ENCODE peak calls at places on chromosome 1, in five cellular contexts. One of them, this sample, is unnamed.

GRCh38 chr1:41144285-41144684 is 97.8 kb downstream of the SCMH1 start:
- DNase-seq in H9: no peak
- DNase-seq in mesenchymal stem cell: no peak
- DNase-seq in H1: no peak
- DNase-seq in neuronal stem cell: no peak
- DNase-seq in this sample: no peak

GRCh38 chr1:245873883-245874671 is 633.0 kb downstream of the SMYD3 start:
- DNase-seq in H9: no peak
- DNase-seq in mesenchymal stem cell: peak
- DNase-seq in H1: no peak
- DNase-seq in neuronal stem cell: no peak
- DNase-seq in this sample: no peak

GRCh38 chr1:200912737-200913407 is 18.2 kb downstream of the INAVA start:
- DNase-seq in H9: no peak
- DNase-seq in mesenchymal stem cell: no peak
- DNase-seq in H1: no peak
- DNase-seq in neuronal stem cell: no peak
- DNase-seq in this sample: no peak

GRCh38 chr1:169100208-169100882 is 6.1 kb upstream of the ATP1B1 start:
- DNase-seq in H9: no peak
- DNase-seq in mesenchymal stem cell: no peak
- DNase-seq in H1: no peak
- DNase-seq in neuronal stem cell: no peak
- DNase-seq in this sample: no peak

GRCh38 chr1:236494082-236494481 is 29.7 kb upstream of the LGALS8 start:
- DNase-seq in H9: no peak
- DNase-seq in mesenchymal stem cell: no peak
- DNase-seq in H1: no peak
- DNase-seq in neuronal stem cell: no peak
- DNase-seq in this sample: no peak

GRCh38 chr1:59696421-59697115 is 118.2 kb upstream of the HOOK1 start:
- DNase-seq in H9: no peak
- DNase-seq in mesenchymal stem cell: no peak
- DNase-seq in H1: no peak
- DNase-seq in neuronal stem cell: no peak
- DNase-seq in this sample: no peak

GRCh38 chr1:222310830-222311229 is 237.1 kb downstream of the HHIPL2 start:
- DNase-seq in H9: no peak
- DNase-seq in mesenchymal stem cell: peak
- DNase-seq in H1: no peak
- DNase-seq in neuronal stem cell: no peak
- DNase-seq in this sample: no peak

GRCh38 chr1:195965036-195965435 is 643.2 kb downstream of the KCNT2 start:
- DNase-seq in H9: no peak
- DNase-seq in mesenchymal stem cell: no peak
- DNase-seq in H1: no peak
- DNase-seq in neuronal stem cell: no peak
- DNase-seq in this sample: no peak

GRCh38 chr1:182601416-182601786 is 2.8 kb downstream of the RGS16 start:
- DNase-seq in H9: peak
- DNase-seq in mesenchymal stem cell: peak
- DNase-seq in H1: no peak
- DNase-seq in neuronal stem cell: peak
- DNase-seq in this sample: peak

GRCh38 chr1:224333309-224333926 is 3.4 kb upstream of the NVL start:
- DNase-seq in H9: no peak
- DNase-seq in mesenchymal stem cell: peak
- DNase-seq in H1: no peak
- DNase-seq in neuronal stem cell: no peak
- DNase-seq in this sample: peak

GRCh38 chr1:220592714-220593113 is 64.8 kb downstream of the MARK1 start:
- DNase-seq in H9: no peak
- DNase-seq in mesenchymal stem cell: no peak
- DNase-seq in H1: no peak
- DNase-seq in neuronal stem cell: no peak
- DNase-seq in this sample: no peak

GRCh38 chr1:231527586-231528174 is 789 bp upstream of the TSNAX start:
- DNase-seq in H9: no peak
- DNase-seq in mesenchymal stem cell: no peak
- DNase-seq in H1: no peak
- DNase-seq in neuronal stem cell: no peak
- DNase-seq in this sample: no peak

GRCh38 chr1:7588457-7588827 is 182.7 kb upstream of the VAMP3 start:
- DNase-seq in H9: no peak
- DNase-seq in mesenchymal stem cell: no peak
- DNase-seq in H1: no peak
- DNase-seq in neuronal stem cell: no peak
- DNase-seq in this sample: no peak

GRCh38 chr1:110035236-110035752 is 870 bp downstream of the STRIP1 start:
- DNase-seq in H9: no peak
- DNase-seq in mesenchymal stem cell: no peak
- DNase-seq in H1: no peak
- DNase-seq in neuronal stem cell: peak
- DNase-seq in this sample: no peak

GRCh38 chr1:152886090-152886489 is 8.0 kb downstream of the SMCP start:
- DNase-seq in H9: no peak
- DNase-seq in mesenchymal stem cell: no peak
- DNase-seq in H1: no peak
- DNase-seq in neuronal stem cell: no peak
- DNase-seq in this sample: no peak

GRCh38 chr1:27755286-27755685 is 17.7 kb upstream of the STX12 start:
- DNase-seq in H9: no peak
- DNase-seq in mesenchymal stem cell: no peak
- DNase-seq in H1: no peak
- DNase-seq in neuronal stem cell: no peak
- DNase-seq in this sample: no peak

GRCh38 chr1:162087574-162087973 is 18.1 kb downstream of the NOS1AP start:
- DNase-seq in H9: no peak
- DNase-seq in mesenchymal stem cell: no peak
- DNase-seq in H1: no peak
- DNase-seq in neuronal stem cell: no peak
- DNase-seq in this sample: no peak

GRCh38 chr1:73765551-73766233 is 432.3 kb downstream of the LRRIQ3 start:
- DNase-seq in H9: no peak
- DNase-seq in mesenchymal stem cell: no peak
- DNase-seq in H1: no peak
- DNase-seq in neuronal stem cell: no peak
- DNase-seq in this sample: no peak

GRCh38 chr1:75672528-75673393 is 51.7 kb upstream of the ACADM start:
- DNase-seq in H9: peak
- DNase-seq in mesenchymal stem cell: peak
- DNase-seq in H1: no peak
- DNase-seq in neuronal stem cell: no peak
- DNase-seq in this sample: peak

GRCh38 chr1:223030871-223031270 is 112.2 kb downstream of the TLR5 start:
- DNase-seq in H9: no peak
- DNase-seq in mesenchymal stem cell: no peak
- DNase-seq in H1: no peak
- DNase-seq in neuronal stem cell: no peak
- DNase-seq in this sample: no peak

GRCh38 chr1:114263343-114263742 is 109.7 kb upstream of the SYT6 start:
- DNase-seq in H9: no peak
- DNase-seq in mesenchymal stem cell: no peak
- DNase-seq in H1: no peak
- DNase-seq in neuronal stem cell: no peak
- DNase-seq in this sample: no peak

GRCh38 chr1:150626150-150626549 is 3.3 kb downstream of the ENSA start:
- DNase-seq in H9: no peak
- DNase-seq in mesenchymal stem cell: no peak
- DNase-seq in H1: no peak
- DNase-seq in neuronal stem cell: no peak
- DNase-seq in this sample: no peak

GRCh38 chr1:203628185-203628996 is 1.8 kb downstream of the ATP2B4 start:
- DNase-seq in H9: peak
- DNase-seq in mesenchymal stem cell: peak
- DNase-seq in H1: peak
- DNase-seq in neuronal stem cell: peak
- DNase-seq in this sample: peak

GRCh38 chr1:79042117-79042516 is 35.6 kb upstream of the ADGRL4 start:
- DNase-seq in H9: no peak
- DNase-seq in mesenchymal stem cell: peak
- DNase-seq in H1: no peak
- DNase-seq in neuronal stem cell: no peak
- DNase-seq in this sample: no peak

GRCh38 chr1:58391056-58391455 is 155.5 kb downstream of the OMA1 start:
- DNase-seq in H9: no peak
- DNase-seq in mesenchymal stem cell: no peak
- DNase-seq in H1: no peak
- DNase-seq in neuronal stem cell: no peak
- DNase-seq in this sample: no peak

GRCh38 chr1:156499194-156499702 is 1.3 kb downstream of the MEF2D start:
- DNase-seq in H9: no peak
- DNase-seq in mesenchymal stem cell: peak
- DNase-seq in H1: no peak
- DNase-seq in neuronal stem cell: no peak
- DNase-seq in this sample: no peak

GRCh38 chr1:107594541-107594940 is 370.4 kb downstream of the VAV3 start:
- DNase-seq in H9: no peak
- DNase-seq in mesenchymal stem cell: no peak
- DNase-seq in H1: no peak
- DNase-seq in neuronal stem cell: no peak
- DNase-seq in this sample: peak
- H2BK12ac ChIP-seq in H9: no peak
- H2BK12ac ChIP-seq in mesenchymal stem cell: no peak
- H2BK12ac ChIP-seq in H1: no peak
- H2BK12ac ChIP-seq in neuronal stem cell: no peak
- H2BK12ac ChIP-seq in this sample: no peak

GRCh38 chr1:206823725-206824124 is 41.7 kb upstream of the IL20 start:
- DNase-seq in H9: no peak
- DNase-seq in mesenchymal stem cell: peak
- DNase-seq in H1: no peak
- DNase-seq in neuronal stem cell: no peak
- DNase-seq in this sample: no peak

GRCh38 chr1:206828061-206828460 is 37.4 kb upstream of the IL20 start:
- DNase-seq in H9: no peak
- DNase-seq in mesenchymal stem cell: peak
- DNase-seq in H1: no peak
- DNase-seq in neuronal stem cell: no peak
- DNase-seq in this sample: no peak

GRCh38 chr1:206821493-206821892 is 43.9 kb upstream of the IL20 start:
- DNase-seq in H9: no peak
- DNase-seq in mesenchymal stem cell: no peak
- DNase-seq in H1: no peak
- DNase-seq in neuronal stem cell: no peak
- DNase-seq in this sample: no peak

GRCh38 chr1:206826409-206826808 is 39.0 kb upstream of the IL20 start:
- DNase-seq in H9: no peak
- DNase-seq in mesenchymal stem cell: peak
- DNase-seq in H1: no peak
- DNase-seq in neuronal stem cell: no peak
- DNase-seq in this sample: no peak

DNA sequence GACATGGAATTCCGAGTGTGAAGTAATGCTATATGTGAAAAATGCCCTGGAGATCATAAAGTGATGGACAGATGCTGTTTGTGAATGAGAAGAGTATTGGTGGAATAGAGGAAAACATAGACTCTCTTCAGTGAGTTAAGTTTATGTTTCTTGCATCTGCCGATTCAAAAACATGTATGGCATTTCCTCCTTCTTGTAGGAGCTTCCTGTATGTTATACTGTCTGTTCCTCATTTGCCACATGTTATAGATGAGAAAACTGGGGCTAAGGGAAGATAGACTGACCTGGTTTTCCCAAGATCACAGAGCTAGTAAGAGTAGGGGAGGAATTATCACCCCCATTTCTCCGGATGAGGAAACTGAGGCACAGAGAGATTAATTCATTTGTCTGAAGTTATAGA is 41.1 kb upstream of the IL20 start:
- DNase-seq in H9: no peak
- DNase-seq in mesenchymal stem cell: peak
- DNase-seq in H1: no peak
- DNase-seq in neuronal stem cell: no peak
- DNase-seq in this sample: no peak
- H4K91ac ChIP-seq in H9: no peak
- H4K91ac ChIP-seq in mesenchymal stem cell: no peak
- H4K91ac ChIP-seq in H1: no peak
- H4K91ac ChIP-seq in neuronal stem cell: no peak
- H4K91ac ChIP-seq in this sample: no peak

DNA sequence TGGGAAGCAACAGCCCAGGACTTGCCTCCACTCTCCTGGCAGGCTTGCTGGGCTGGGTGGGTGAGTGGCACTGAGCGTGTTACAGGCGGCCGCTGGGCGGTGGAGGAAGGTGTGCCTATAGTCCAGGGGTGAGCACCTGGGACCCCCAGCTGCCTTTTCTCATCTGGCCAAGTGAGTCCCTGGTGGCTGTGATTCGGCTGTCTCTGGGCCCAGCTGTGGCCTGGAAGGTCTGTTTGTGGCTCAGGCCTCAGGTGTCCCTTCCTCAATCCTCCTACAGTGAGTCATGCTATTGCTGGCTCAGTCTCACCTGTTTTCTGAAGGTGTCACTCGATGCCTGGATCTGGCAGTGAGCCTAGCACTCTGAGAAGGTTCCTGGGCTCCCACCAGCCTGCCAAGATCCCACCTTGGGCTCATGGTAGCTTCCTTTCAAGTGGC is 564.2 kb downstream of the PTPRU start:
- DNase-seq in H9: no peak
- DNase-seq in mesenchymal stem cell: no peak
- DNase-seq in H1: no peak
- DNase-seq in neuronal stem cell: no peak
- DNase-seq in this sample: no peak
- H3K9ac ChIP-seq in H9: no peak
- H3K9ac ChIP-seq in mesenchymal stem cell: no peak
- H3K9ac ChIP-seq in H1: no peak
- H3K9ac ChIP-seq in neuronal stem cell: no peak
- H3K9ac ChIP-seq in this sample: no peak

GRCh38 chr1:153888518-153888917 is 34.3 kb downstream of the GATAD2B start:
- DNase-seq in H9: no peak
- DNase-seq in mesenchymal stem cell: peak
- DNase-seq in H1: no peak
- DNase-seq in neuronal stem cell: no peak
- DNase-seq in this sample: no peak
- H2BK12ac ChIP-seq in H9: no peak
- H2BK12ac ChIP-seq in mesenchymal stem cell: no peak
- H2BK12ac ChIP-seq in H1: no peak
- H2BK12ac ChIP-seq in neuronal stem cell: no peak
- H2BK12ac ChIP-seq in this sample: no peak

DNA sequence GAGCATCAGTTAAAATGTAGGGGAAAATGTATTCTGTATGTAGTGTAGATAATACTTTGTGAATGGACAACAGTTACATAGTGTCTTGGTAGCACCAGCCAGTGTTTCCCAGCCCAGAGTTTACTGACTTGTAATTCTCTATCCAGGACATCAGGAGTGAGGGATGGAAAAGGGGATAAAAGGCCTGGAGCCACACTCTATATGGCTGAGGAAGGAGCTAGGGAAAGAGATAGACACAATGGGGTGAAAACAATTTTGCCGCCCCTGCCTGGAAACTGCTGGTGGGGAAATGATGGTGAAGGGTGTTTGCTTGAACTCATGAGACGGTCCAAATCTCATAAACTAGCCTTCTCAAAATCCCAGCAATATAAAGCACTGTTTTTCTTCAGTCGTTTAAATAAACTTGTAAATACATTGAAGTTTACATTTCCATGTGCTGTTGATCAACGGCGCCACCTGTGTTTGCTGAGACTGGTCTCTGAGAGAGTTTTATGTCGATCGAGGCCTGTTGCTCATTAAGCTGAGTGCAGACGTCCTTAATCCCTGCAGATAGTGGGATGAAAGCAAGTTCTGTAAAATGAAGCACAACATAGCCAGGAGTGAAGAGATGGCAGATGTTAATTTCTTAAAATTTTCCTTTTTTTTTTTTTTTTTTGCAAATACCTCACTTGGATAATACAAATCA is 27.9 kb upstream of the AGO1 start:
- DNase-seq in H9: peak
- DNase-seq in mesenchymal stem cell: no peak
- DNase-seq in H1: no peak
- DNase-seq in neuronal stem cell: no peak
- DNase-seq in this sample: no peak
- H4K91ac ChIP-seq in H9: no peak
- H4K91ac ChIP-seq in mesenchymal stem cell: no peak
- H4K91ac ChIP-seq in H1: no peak
- H4K91ac ChIP-seq in neuronal stem cell: no peak
- H4K91ac ChIP-seq in this sample: no peak

This sample was measured in trophoblast cell.